ENCODE peak calls at places on chromosomes 6 and 20, in six cellular contexts. One of them, this sample, is unnamed.

GRCh38 chr6:142404751-142405150 is 102.9 kb downstream of the ADGRG6 start:
- DNase-seq in WTC11: no peak
- DNase-seq in GM12878: no peak
- DNase-seq in HepG2: peak
- DNase-seq in GM23338: no peak
- DNase-seq in K562: no peak
- DNase-seq in this sample: no peak

GRCh38 chr6:106159531-106159940 is 73.4 kb downstream of the PRDM1 start:
- DNase-seq in WTC11: no peak
- DNase-seq in GM12878: no peak
- DNase-seq in HepG2: no peak
- DNase-seq in GM23338: no peak
- DNase-seq in K562: no peak
- DNase-seq in this sample: no peak

GRCh38 chr6:33410711-33411631 is at the start of gene PHF1:
- DNase-seq in WTC11: peak
- DNase-seq in GM12878: no peak
- DNase-seq in HepG2: no peak
- DNase-seq in GM23338: peak
- DNase-seq in K562: peak
- DNase-seq in this sample: peak

GRCh38 chr20:57647933-57648785 is 27.9 kb upstream of the ZBP1 start:
- DNase-seq in WTC11: no peak
- DNase-seq in GM12878: no peak
- DNase-seq in HepG2: no peak
- DNase-seq in GM23338: no peak
- DNase-seq in K562: no peak
- DNase-seq in this sample: no peak

GRCh38 chr6:14950970-14951276 is 294.9 kb upstream of the JARID2 start:
- DNase-seq in WTC11: no peak
- DNase-seq in GM12878: no peak
- DNase-seq in HepG2: no peak
- DNase-seq in GM23338: no peak
- DNase-seq in K562: no peak
- DNase-seq in this sample: no peak

GRCh38 chr6:157201083-157201482 is 122.2 kb downstream of the TMEM242 start:
- DNase-seq in WTC11: no peak
- DNase-seq in GM12878: no peak
- DNase-seq in HepG2: no peak
- DNase-seq in GM23338: no peak
- DNase-seq in K562: no peak
- DNase-seq in this sample: no peak

GRCh38 chr6:75217203-75217602 is 11.3 kb upstream of the COL12A1 start:
- DNase-seq in WTC11: no peak
- DNase-seq in GM12878: no peak
- DNase-seq in HepG2: no peak
- DNase-seq in GM23338: no peak
- DNase-seq in K562: no peak
- DNase-seq in this sample: no peak

GRCh38 chr20:23350855-23351838 is 556 bp downstream of the NXT1 start:
- DNase-seq in WTC11: peak
- DNase-seq in GM12878: no peak
- DNase-seq in HepG2: peak
- DNase-seq in GM23338: peak
- DNase-seq in K562: peak
- DNase-seq in this sample: peak

GRCh38 chr6:168514216-168514615 is 73.2 kb downstream of the SMOC2 start:
- DNase-seq in WTC11: no peak
- DNase-seq in GM12878: no peak
- DNase-seq in HepG2: no peak
- DNase-seq in GM23338: no peak
- DNase-seq in K562: peak
- DNase-seq in this sample: no peak

GRCh38 chr6:37459981-37460800 is 27.2 kb downstream of the CMTR1 start:
- DNase-seq in WTC11: no peak
- DNase-seq in GM12878: no peak
- DNase-seq in HepG2: no peak
- DNase-seq in GM23338: no peak
- DNase-seq in K562: peak
- DNase-seq in this sample: no peak

GRCh38 chr6:158068156-158068892 is 86.7 kb downstream of the SYNJ2 start:
- DNase-seq in WTC11: no peak
- DNase-seq in GM12878: no peak
- DNase-seq in HepG2: no peak
- DNase-seq in GM23338: no peak
- DNase-seq in K562: no peak
- DNase-seq in this sample: no peak

GRCh38 chr6:215335-216034 is 76.8 kb upstream of the DUSP22 start:
- DNase-seq in WTC11: no peak
- DNase-seq in GM12878: peak
- DNase-seq in HepG2: no peak
- DNase-seq in GM23338: no peak
- DNase-seq in K562: no peak
- DNase-seq in this sample: no peak

GRCh38 chr20:49893242-49894072 is 21.9 kb downstream of the SPATA2 start:
- DNase-seq in WTC11: no peak
- DNase-seq in GM12878: no peak
- DNase-seq in HepG2: no peak
- DNase-seq in GM23338: no peak
- DNase-seq in K562: no peak
- DNase-seq in this sample: no peak

GRCh38 chr6:31575952-31576684 is 753 bp downstream of the TNF start:
- DNase-seq in WTC11: no peak
- DNase-seq in GM12878: no peak
- DNase-seq in HepG2: no peak
- DNase-seq in GM23338: no peak
- DNase-seq in K562: no peak
- DNase-seq in this sample: no peak

GRCh38 chr20:34143951-34144350 is 31.9 kb upstream of the EIF2S2 start:
- DNase-seq in WTC11: no peak
- DNase-seq in GM12878: no peak
- DNase-seq in HepG2: peak
- DNase-seq in GM23338: no peak
- DNase-seq in K562: peak
- DNase-seq in this sample: no peak

GRCh38 chr6:128491041-128491642 is 29.3 kb downstream of the PTPRK start:
- DNase-seq in WTC11: no peak
- DNase-seq in GM12878: no peak
- DNase-seq in HepG2: peak
- DNase-seq in GM23338: peak
- DNase-seq in K562: no peak
- DNase-seq in this sample: no peak

GRCh38 chr6:128491643-128492206 is 28.7 kb downstream of the PTPRK start:
- DNase-seq in WTC11: no peak
- DNase-seq in GM12878: no peak
- DNase-seq in HepG2: no peak
- DNase-seq in GM23338: no peak
- DNase-seq in K562: no peak
- DNase-seq in this sample: no peak

GRCh38 chr6:128494440-128494839 is 26.0 kb downstream of the PTPRK start:
- DNase-seq in WTC11: no peak
- DNase-seq in GM12878: no peak
- DNase-seq in HepG2: no peak
- DNase-seq in GM23338: peak
- DNase-seq in K562: no peak
- DNase-seq in this sample: no peak

GRCh38 chr6:128493877-128494276 is 26.5 kb downstream of the PTPRK start:
- DNase-seq in WTC11: no peak
- DNase-seq in GM12878: no peak
- DNase-seq in HepG2: no peak
- DNase-seq in GM23338: no peak
- DNase-seq in K562: no peak
- DNase-seq in this sample: no peak

GRCh38 chr6:128492386-128492785 is 28.0 kb downstream of the PTPRK start:
- DNase-seq in WTC11: no peak
- DNase-seq in GM12878: no peak
- DNase-seq in HepG2: no peak
- DNase-seq in GM23338: no peak
- DNase-seq in K562: no peak
- DNase-seq in this sample: no peak
- TF ChIP-seq CREB1 in WTC11: no peak
- TF ChIP-seq CREB1 in GM12878: no peak
- TF ChIP-seq CREB1 in HepG2: no peak
- TF ChIP-seq CREB1 in GM23338: no peak
- TF ChIP-seq CREB1 in K562: no peak
- TF ChIP-seq CREB1 in this sample: no peak

GRCh38 chr20:4942336-4942735 is 59.0 kb downstream of the SLC23A2 start:
- DNase-seq in WTC11: no peak
- DNase-seq in GM12878: no peak
- DNase-seq in HepG2: no peak
- DNase-seq in GM23338: no peak
- DNase-seq in K562: no peak
- DNase-seq in this sample: no peak

GRCh38 chr20:4946585-4947378 is 54.5 kb downstream of the SLC23A2 start:
- DNase-seq in WTC11: no peak
- DNase-seq in GM12878: peak
- DNase-seq in HepG2: no peak
- DNase-seq in GM23338: no peak
- DNase-seq in K562: no peak
- DNase-seq in this sample: no peak

GRCh38 chr20:4944518-4944917 is 56.8 kb downstream of the SLC23A2 start:
- DNase-seq in WTC11: no peak
- DNase-seq in GM12878: no peak
- DNase-seq in HepG2: no peak
- DNase-seq in GM23338: no peak
- DNase-seq in K562: no peak
- DNase-seq in this sample: no peak

GRCh38 chr20:4947817-4948559 is 53.3 kb downstream of the SLC23A2 start:
- DNase-seq in WTC11: no peak
- DNase-seq in GM12878: no peak
- DNase-seq in HepG2: no peak
- DNase-seq in GM23338: peak
- DNase-seq in K562: no peak
- DNase-seq in this sample: no peak

DNA sequence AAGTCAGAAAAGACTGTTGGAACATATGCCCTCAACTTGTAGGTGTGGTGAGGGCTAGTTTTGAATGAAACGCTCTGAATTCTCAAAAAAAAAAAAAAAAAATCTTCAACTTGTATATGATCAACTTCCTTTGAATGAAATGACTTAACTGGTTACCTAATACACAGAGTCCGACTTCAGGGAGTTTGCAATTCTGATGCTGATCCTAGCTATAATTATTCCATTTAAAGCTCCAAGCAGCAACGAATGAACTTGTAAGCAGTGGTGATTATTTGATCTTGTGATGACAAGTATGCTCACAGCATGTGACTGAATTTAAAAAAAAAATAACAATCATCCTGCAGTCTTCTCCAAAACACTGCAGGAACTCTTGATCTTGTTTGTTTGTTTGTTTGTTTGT is 56.4 kb downstream of the SLC23A2 start:
- DNase-seq in WTC11: no peak
- DNase-seq in GM12878: no peak
- DNase-seq in HepG2: no peak
- DNase-seq in GM23338: no peak
- DNase-seq in K562: no peak
- DNase-seq in this sample: no peak
- TF ChIP-seq CREB1 in WTC11: no peak
- TF ChIP-seq CREB1 in GM12878: no peak
- TF ChIP-seq CREB1 in HepG2: no peak
- TF ChIP-seq CREB1 in GM23338: no peak
- TF ChIP-seq CREB1 in K562: no peak
- TF ChIP-seq CREB1 in this sample: no peak

DNA sequence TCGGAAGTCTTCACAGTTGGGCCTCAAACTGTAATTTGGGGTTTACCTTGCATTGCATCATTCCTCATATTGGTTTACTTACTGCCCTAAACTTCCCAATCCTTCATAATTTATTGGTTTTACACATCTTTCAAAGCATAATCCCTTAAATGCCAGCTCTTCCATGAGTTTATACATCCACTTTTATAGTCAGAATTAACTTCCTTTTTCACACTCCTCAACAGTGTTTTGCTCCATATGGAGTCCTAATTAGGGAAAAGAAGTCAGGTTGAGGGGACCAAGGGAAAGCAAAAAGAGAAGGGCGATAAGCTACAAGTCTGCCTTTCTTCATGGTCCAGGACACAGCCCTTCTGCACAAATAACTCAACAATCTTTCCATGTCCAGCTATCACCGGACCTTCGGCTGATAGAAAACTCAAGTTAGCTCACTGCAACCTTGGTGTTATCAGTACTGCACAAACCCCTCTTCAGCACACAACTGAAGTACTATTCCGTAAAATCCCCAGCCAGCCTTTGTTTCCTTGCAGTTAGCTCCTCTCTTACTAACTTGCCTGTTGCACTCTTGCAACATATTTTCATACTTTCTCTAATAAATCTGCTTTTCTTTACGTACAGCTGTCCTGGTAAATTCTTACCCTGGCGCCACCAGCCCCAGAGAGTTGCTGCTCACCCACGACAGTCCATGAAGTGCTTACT is 2.0 kb downstream of the EEF1E1 start:
- DNase-seq in WTC11: no peak
- DNase-seq in GM12878: no peak
- DNase-seq in HepG2: no peak
- DNase-seq in GM23338: no peak
- DNase-seq in K562: peak
- DNase-seq in this sample: no peak
- TF ChIP-seq CREB1 in WTC11: no peak
- TF ChIP-seq CREB1 in GM12878: no peak
- TF ChIP-seq CREB1 in HepG2: no peak
- TF ChIP-seq CREB1 in GM23338: no peak
- TF ChIP-seq CREB1 in K562: no peak
- TF ChIP-seq CREB1 in this sample: no peak

GRCh38 chr6:125066964-125067363 is 86.6 kb upstream of the TPD52L1 start:
- DNase-seq in WTC11: no peak
- DNase-seq in GM12878: no peak
- DNase-seq in HepG2: no peak
- DNase-seq in GM23338: no peak
- DNase-seq in K562: peak
- DNase-seq in this sample: no peak

GRCh38 chr6:125066140-125066539 is 87.4 kb upstream of the TPD52L1 start:
- DNase-seq in WTC11: no peak
- DNase-seq in GM12878: no peak
- DNase-seq in HepG2: no peak
- DNase-seq in GM23338: no peak
- DNase-seq in K562: no peak
- DNase-seq in this sample: no peak

GRCh38 chr6:125067552-125067951 is 86.0 kb upstream of the TPD52L1 start:
- DNase-seq in WTC11: no peak
- DNase-seq in GM12878: no peak
- DNase-seq in HepG2: no peak
- DNase-seq in GM23338: no peak
- DNase-seq in K562: no peak
- DNase-seq in this sample: no peak

GRCh38 chr6:125058562-125058961 is 95.0 kb upstream of the TPD52L1 start:
- DNase-seq in WTC11: no peak
- DNase-seq in GM12878: no peak
- DNase-seq in HepG2: no peak
- DNase-seq in GM23338: no peak
- DNase-seq in K562: no peak
- DNase-seq in this sample: no peak

DNA sequence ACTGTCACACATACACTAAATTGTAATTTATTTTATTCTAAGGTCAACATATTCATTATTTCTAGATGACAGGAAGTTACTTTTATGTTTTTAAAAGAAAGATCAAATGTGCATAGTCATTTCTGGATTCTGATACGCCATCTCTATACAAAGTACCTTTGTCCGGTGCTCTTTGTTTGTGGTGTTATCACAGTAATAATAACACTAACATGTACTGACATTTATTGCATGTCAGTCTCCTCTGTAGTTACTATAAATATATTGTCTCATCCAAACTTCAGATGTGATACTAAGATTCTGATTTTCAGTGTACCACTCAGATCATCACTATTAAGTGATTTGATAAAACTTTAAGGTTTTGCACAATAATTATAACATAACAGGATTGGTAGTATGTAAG is 90.3 kb upstream of the TPD52L1 start:
- DNase-seq in WTC11: no peak
- DNase-seq in GM12878: no peak
- DNase-seq in HepG2: no peak
- DNase-seq in GM23338: no peak
- DNase-seq in K562: no peak
- DNase-seq in this sample: no peak
- TF ChIP-seq CREB1 in WTC11: no peak
- TF ChIP-seq CREB1 in GM12878: no peak
- TF ChIP-seq CREB1 in HepG2: no peak
- TF ChIP-seq CREB1 in GM23338: no peak
- TF ChIP-seq CREB1 in K562: no peak
- TF ChIP-seq CREB1 in this sample: no peak

This sample was measured in H1.